ENCODE peak calls at places on chromosomes 2 and 18, in six cellular contexts. J, H, W, S, C and E are unnamed samples.
A peak's percentile ranks its signal among the peaks of the same experiment; 100 is the strongest.

GRCh38 chr2:104408266-104408665 is 445.6 kb upstream of the POU3F3 start:
- DNase-seq in J (peak; percentile 33), H (no peak), W (peak; percentile 40), S (no peak), C (no peak), E (no peak)

GRCh38 chr18:12803069-12803936 is 80.7 kb downstream of the PTPN2 start:
- DNase-seq in J (no peak), H (no peak), W (no peak), S (no peak), C (no peak), E (no peak)

GRCh38 chr2:37326285-37326684 is 1.7 kb upstream of the PRKD3 start:
- DNase-seq in J (peak; percentile 82), H (no peak), W (peak; percentile 78), S (no peak), C (peak; percentile 91), E (no peak)

GRCh38 chr2:164910091-164910899 is 45.0 kb downstream of the SLC38A11 start:
- DNase-seq in J (peak; percentile 47), H (no peak), W (peak; percentile 60), S (peak; percentile 9), C (peak; percentile 10), E (peak; percentile 10)

GRCh38 chr2:7672027-7672684 is 754.9 kb downstream of the RNF144A start:
- DNase-seq in J (peak; percentile 59), H (no peak), W (peak; percentile 62), S (peak; percentile 62), C (peak; percentile 68), E (peak; percentile 72)

GRCh38 chr18:7657937-7658336 is 90.8 kb downstream of the PTPRM start:
- DNase-seq in J (no peak), H (no peak), W (no peak), S (no peak), C (no peak), E (no peak)

GRCh38 chr18:57202881-57203280 is 56.0 kb downstream of the BOD1L2 start:
- DNase-seq in J (no peak), H (peak; percentile 14), W (no peak), S (no peak), C (no peak), E (no peak)

GRCh38 chr18:9736942-9737813 is 29.1 kb downstream of the RAB31 start:
- DNase-seq in J (peak; percentile 74), H (no peak), W (peak; percentile 46), S (no peak), C (peak; percentile 57), E (no peak)

GRCh38 chr18:73563345-73563744 is 584.3 kb downstream of the FBXO15 start:
- DNase-seq in J (no peak), H (no peak), W (peak; percentile 54), S (no peak), C (peak; percentile 92), E (no peak)

GRCh38 chr2:62084823-62085222 is 111.1 kb upstream of the B3GNT2 start:
- DNase-seq in J (no peak), H (no peak), W (no peak), S (no peak), C (no peak), E (no peak)

GRCh38 chr2:237724811-237725478 is 73.6 kb upstream of the RBM44 start:
- DNase-seq in J (no peak), H (peak; percentile 43), W (no peak), S (no peak), C (no peak), E (no peak)

GRCh38 chr2:204019572-204020501 is 83.3 kb downstream of the ICOS start:
- DNase-seq in J (peak; percentile 76), H (no peak), W (peak; percentile 48), S (no peak), C (peak; percentile 47), E (no peak)

GRCh38 chr2:214004463-214004862 is 406.4 kb upstream of the VWC2L start:
- DNase-seq in J (no peak), H (no peak), W (no peak), S (no peak), C (no peak), E (no peak)